ENCODE peak calls at places on chromosomes 16 and 17, in nine cellular contexts. F is SK-N-SH; T is endodermal cell; X is body of pancreas; Z is SJSA1; W is fibroblast of lung; D is stomach; C is CD8-positive, alpha-beta T cell; R is tibial nerve. O is an unnamed sample.

GRCh38 chr16:75627856-75628255 is 4.8 kb upstream of the ADAT1 start:
- DNase-seq in F (no peak), T (no peak), X (no peak), Z (no peak), W (no peak), D (no peak), C (no peak), R (no peak), O (no peak)

GRCh38 chr17:47253541-47254402 is at the start of gene ITGB3:
- DNase-seq in F (peak; percentile 96), T (peak; percentile 95), X (peak; percentile 69), Z (peak; percentile 91), W (peak; percentile 73), D (peak; percentile 74), C (peak; percentile 28), R (peak; percentile 56), O (peak; percentile 65)

GRCh38 chr16:73302942-73303341 is 255.0 kb upstream of the ZFHX3 start:
- DNase-seq in F (no peak), T (no peak), X (no peak), Z (no peak), W (no peak), D (no peak), C (no peak), R (no peak), O (no peak)

GRCh38 chr17:31008374-31009035 is 37.7 kb downstream of the RNF135 start:
- DNase-seq in F (no peak), T (peak; percentile 94), X (peak; percentile 62), Z (no peak), W (peak; percentile 69), D (peak; percentile 65), C (peak; percentile 37), R (peak; percentile 26), O (peak; percentile 36)

GRCh38 chr16:19691161-19691850 is 26.7 kb downstream of the KNOP1 start:
- DNase-seq in F (no peak), T (no peak), X (no peak), Z (peak; percentile 20), W (no peak), D (no peak), C (no peak), R (peak; percentile 24), O (no peak)

GRCh38 chr16:65689726-65690125 is 567.9 kb upstream of the CDH11 start:
- DNase-seq in F (no peak), T (no peak), X (no peak), Z (no peak), W (no peak), D (no peak), C (no peak), R (no peak), O (no peak)

GRCh38 chr17:7414837-7415236 is 5.3 kb upstream of the SPEM1 start:
- DNase-seq in F (no peak), T (no peak), X (no peak), Z (no peak), W (no peak), D (no peak), C (no peak), R (no peak), O (no peak)

GRCh38 chr16:87956169-87956770 is 5.0 kb downstream of the BANP start:
- DNase-seq in F (no peak), T (peak; percentile 40), X (peak; percentile 62), Z (no peak), W (peak; percentile 77), D (no peak), C (peak; percentile 61), R (no peak), O (peak; percentile 94)

GRCh38 chr16:89923640-89924297 is 627 bp downstream of the TUBB3 start:
- DNase-seq in F (peak; percentile 61), T (peak; percentile 85), X (no peak), Z (no peak), W (no peak), D (no peak), C (no peak), R (no peak), O (no peak)

GRCh38 chr17:2138768-2139167 is 83.9 kb downstream of the HIC1 start:
- DNase-seq in F (peak; percentile 79), T (peak; percentile 44), X (no peak), Z (no peak), W (peak; percentile 30), D (no peak), C (no peak), R (no peak), O (no peak)

GRCh38 chr16:56102159-56102798 is 89.0 kb upstream of the GNAO1 start:
- DNase-seq in F (peak; percentile 80), T (no peak), X (peak; percentile 38), Z (no peak), W (peak; percentile 1), D (no peak), C (no peak), R (no peak), O (no peak)

GRCh38 chr16:87538594-87538993 is 45.8 kb upstream of the ZCCHC14 start:
- DNase-seq in F (no peak), T (no peak), X (no peak), Z (peak; percentile 21), W (no peak), D (no peak), C (no peak), R (no peak), O (no peak)

GRCh38 chr17:10031102-10031501 is 126.0 kb upstream of the RCVRN start:
- DNase-seq in F (no peak), T (no peak), X (no peak), Z (no peak), W (no peak), D (no peak), C (no peak), R (no peak), O (no peak)

GRCh38 chr16:88374736-88375135 is 8.0 kb upstream of the ZNF469 start:
- DNase-seq in F (peak; percentile 18), T (no peak), X (no peak), Z (no peak), W (no peak), D (no peak), C (no peak), R (no peak), O (no peak)

GRCh38 chr17:44352922-44353655 is 8.0 kb downstream of the GRN start:
- DNase-seq in F (no peak), T (no peak), X (no peak), Z (no peak), W (no peak), D (no peak), C (no peak), R (no peak), O (no peak)

GRCh38 chr16:75092777-75093176 is 23.8 kb downstream of the LDHD start:
- DNase-seq in F (no peak), T (no peak), X (peak; percentile 48), Z (no peak), W (no peak), D (peak; percentile 66), C (no peak), R (no peak), O (no peak)

DNA sequence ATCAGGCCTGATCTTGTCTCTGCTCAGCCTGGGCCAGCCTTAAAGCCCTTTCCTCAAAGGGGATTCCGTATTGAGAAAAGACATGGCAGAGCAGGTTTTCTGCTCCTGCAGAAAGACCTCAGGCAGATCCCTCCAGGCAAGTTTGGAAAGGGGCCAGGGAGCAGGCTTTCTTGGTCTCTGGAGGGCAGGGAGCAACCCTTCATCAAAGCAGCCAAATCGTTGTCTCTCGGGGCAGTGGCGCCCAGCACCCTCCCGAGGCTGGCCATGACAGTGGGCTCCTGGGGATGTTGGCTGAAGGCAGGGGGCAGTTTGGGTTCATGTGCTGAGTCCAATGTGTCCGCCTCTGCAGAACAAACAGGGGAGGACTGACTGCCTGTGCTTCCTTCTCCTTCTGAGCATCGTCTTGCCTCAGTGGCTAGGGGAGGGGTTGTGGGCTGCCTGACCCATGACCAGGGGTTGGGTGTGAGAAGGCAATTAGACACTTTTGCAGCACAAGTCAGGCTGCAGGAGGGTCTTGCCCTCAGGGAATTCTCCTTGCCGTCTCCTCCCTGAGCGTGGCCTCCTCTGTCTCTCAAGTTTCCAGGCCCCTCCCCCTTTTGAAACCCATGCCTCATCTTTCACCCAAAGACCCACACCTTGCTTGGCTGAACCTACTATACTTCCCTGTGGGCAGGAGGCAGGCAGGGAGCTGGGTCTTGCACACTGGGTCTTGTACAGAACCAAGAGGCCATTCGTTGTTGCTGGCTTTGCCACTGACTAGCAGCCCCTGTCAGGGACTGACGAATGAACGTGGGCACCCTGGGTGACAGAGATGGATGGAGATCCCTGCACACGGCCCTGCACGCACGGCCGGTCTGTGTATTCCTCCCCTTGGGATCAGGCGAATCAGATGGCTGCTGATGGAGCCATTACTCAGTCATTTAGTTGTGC is 168.2 kb upstream of the WSCD1 start:
- DNase-seq in F (no peak), T (peak; percentile 43), X (no peak), Z (no peak), W (no peak), D (no peak), C (no peak), R (no peak), O (no peak)
- H3K4me3 ChIP-seq in F (no peak overlapping the region), T (no peak overlapping the region), X (no peak overlapping the region), Z (no peak overlapping the region), W (no peak overlapping the region), D (no peak overlapping the region), C (no peak overlapping the region), R (no peak overlapping the region), O (no peak overlapping the region)

DNA sequence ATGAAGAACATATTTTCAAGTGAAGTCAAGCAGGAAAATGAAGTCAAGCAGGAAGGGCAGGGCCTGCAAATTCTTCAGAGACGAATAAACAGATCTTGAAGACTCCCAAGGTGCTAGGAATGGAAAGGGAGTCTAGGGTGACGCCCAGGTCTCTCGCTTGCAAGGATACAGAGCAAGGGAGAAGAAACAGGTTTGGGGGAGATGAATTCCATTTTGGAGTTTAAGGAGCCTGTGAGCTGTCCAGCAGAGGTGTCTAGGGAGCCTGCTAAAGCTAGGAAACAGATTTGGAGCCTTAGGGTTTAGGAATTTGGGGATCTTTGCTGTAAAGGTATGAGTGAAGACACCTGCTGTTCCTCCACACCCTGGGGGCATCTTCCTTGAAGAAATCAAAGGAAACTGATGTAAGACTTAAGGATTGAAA is 2.0 kb upstream of the UNKL start:
- DNase-seq in F (no peak), T (no peak), X (no peak), Z (no peak), W (no peak), D (no peak), C (no peak), R (no peak), O (no peak)
- H3K27ac ChIP-seq in F (no peak overlapping the region), T (no peak overlapping the region), X (no peak overlapping the region), Z (no peak overlapping the region), W (no peak overlapping the region), D (peak overlapping the region; percentile 34), C (no peak overlapping the region), R (no peak overlapping the region), O (no peak overlapping the region)

GRCh38 chr17:29278692-29279091 is 15.3 kb downstream of the NUFIP2 start:
- DNase-seq in F (no peak), T (no peak), X (no peak), Z (no peak), W (no peak), D (no peak), C (no peak), R (no peak), O (no peak)
- H3K9me3 ChIP-seq in F (no peaks in the 10 kb centered on the region), T (peaks cover 38% of the 10 kb centered on the region), X (no peaks in the 10 kb centered on the region), Z (no peaks in the 10 kb centered on the region), W (no peaks in the 10 kb centered on the region), D (no peaks in the 10 kb centered on the region), C (no peaks in the 10 kb centered on the region), R (no peaks in the 10 kb centered on the region), O (no peaks in the 10 kb centered on the region)

DNA sequence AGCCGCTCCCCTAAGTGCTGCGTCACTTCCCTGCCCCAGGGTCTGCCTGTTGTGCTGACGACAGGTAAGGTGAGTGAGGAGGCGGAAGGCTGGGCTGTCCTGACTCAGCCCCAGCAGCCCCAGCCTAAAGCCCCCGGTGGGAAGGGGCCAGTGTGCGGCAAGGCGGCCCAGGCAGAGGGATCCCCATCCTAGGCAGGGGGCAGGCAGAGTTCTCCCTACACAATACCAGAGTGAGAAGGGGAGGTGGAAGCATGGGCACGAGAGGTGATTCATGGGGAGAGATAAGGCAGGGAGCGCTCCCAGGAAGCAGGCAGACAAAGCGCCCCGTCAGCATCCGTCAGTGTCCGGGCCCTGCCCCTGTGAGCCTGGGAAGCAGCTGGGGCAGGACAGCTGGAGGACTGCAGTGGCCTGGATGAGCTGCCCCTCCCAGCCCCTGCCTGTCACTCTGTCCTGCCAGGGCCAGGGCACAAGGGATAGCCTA is 4.0 kb downstream of the FAM83G start:
- DNase-seq in F (peak; percentile 74), T (no peak), X (peak; percentile 38), Z (no peak), W (peak; percentile 11), D (peak; percentile 58), C (no peak), R (no peak), O (no peak)
- H3K4me3 ChIP-seq in F (no peak overlapping the region), T (no peak overlapping the region), X (no peak overlapping the region), Z (no peak overlapping the region), W (no peak overlapping the region), D (no peak overlapping the region), C (no peak overlapping the region), R (no peak overlapping the region), O (no peak overlapping the region)

O was measured in naive thymus-derived CD4-positive, alpha-beta T cell.